ENCODE peak calls at places on chromosomes 4 and X, in six cellular contexts. E is HCT116; W is CD4-positive, alpha-beta memory T cell; P is hepatocyte; Q is OCI-LY7; C is heart right ventricle. F is an unnamed sample.

GRCh38 chr4:88320780-88321373 is 36.5 kb upstream of the PPM1K start:
- DNase-seq in Q (peak; percentile 89), P (no peak), E (no peak), W (peak; percentile 24), C (no peak), F (no peak)

GRCh38 chrX:74924449-74925209 is 623 bp downstream of the NEXMIF start:
- DNase-seq in C (peak; percentile 3), E (no peak), Q (no peak), W (peak; percentile 18), P (peak; percentile 63), F (peak; percentile 28)

GRCh38 chr4:10380695-10381094 is 76.5 kb downstream of the ZNF518B start:
- DNase-seq in Q (no peak), P (no peak), W (no peak), E (no peak), C (no peak), F (no peak)

GRCh38 chrX:30643313-30643821 is 9.9 kb upstream of the GK start:
- DNase-seq in W (no peak), P (no peak), E (no peak), Q (no peak), C (no peak), F (no peak)

GRCh38 chr4:66911898-66912297 is 633.4 kb downstream of the CENPC start:
- DNase-seq in E (no peak), W (no peak), P (no peak), Q (no peak), C (no peak), F (no peak)

GRCh38 chrX:41922694-41923171 is 621 bp downstream of the CASK start:
- DNase-seq in P (peak; percentile 57), C (peak; percentile 4), E (no peak), W (no peak), Q (peak; percentile 47), F (no peak)

GRCh38 chrX:72340572-72340971 is 34.9 kb upstream of the CITED1 start:
- DNase-seq in W (no peak), C (no peak), P (no peak), Q (no peak), E (no peak), F (no peak)

GRCh38 chr4:19214591-19214990 is 1037.1 kb upstream of the SLIT2 start:
- DNase-seq in P (peak; percentile 10), Q (no peak), E (no peak), W (no peak), C (no peak), F (no peak)

GRCh38 chr4:910366-911091 is 21.6 kb downstream of the GAK start:
- DNase-seq in P (no peak), W (no peak), Q (no peak), E (no peak), C (no peak), F (no peak)

GRCh38 chr4:65023877-65024670 is 614.8 kb upstream of the TECRL start:
- DNase-seq in C (no peak), E (no peak), W (no peak), Q (no peak), P (no peak), F (no peak)

GRCh38 chr4:41509411-41510008 is 28.4 kb upstream of the LIMCH1 start:
- DNase-seq in E (no peak), W (no peak), Q (no peak), C (peak; percentile 42), P (no peak), F (no peak)

GRCh38 chrX:347351-348117 is 28.9 kb upstream of the GTPBP6 start:
- DNase-seq in P (no peak), E (no peak), Q (no peak), C (no peak), W (no peak), F (no peak)

DNA sequence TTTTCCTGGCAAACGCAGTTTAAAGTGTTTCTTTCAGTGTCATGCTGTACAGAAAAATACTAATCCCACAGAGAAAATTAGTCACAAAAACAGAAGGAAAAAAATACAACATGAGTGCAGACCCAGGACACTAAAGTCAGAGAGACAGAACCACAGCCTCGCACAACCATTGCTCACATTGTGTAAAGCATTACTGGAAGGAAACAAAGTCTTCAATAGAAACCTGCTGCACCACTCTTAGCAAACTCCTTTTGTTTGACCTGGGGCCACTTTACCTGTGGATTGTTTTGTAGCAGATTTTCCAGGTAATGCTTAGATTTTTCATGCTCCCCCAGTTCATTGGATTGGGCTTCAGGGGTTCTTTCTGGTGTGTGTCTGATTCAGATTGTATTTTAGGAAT is 131.8 kb upstream of the TMLHE start:
- DNase-seq in C (no peak), Q (no peak), E (no peak), P (no peak), W (no peak), F (no peak)
- H3K9me3 ChIP-seq in C (no peaks in the 10 kb centered on the region), Q (no peaks in the 10 kb centered on the region), E (no peaks in the 10 kb centered on the region), P (no peaks in the 10 kb centered on the region), W (no peaks in the 10 kb centered on the region), F (peaks cover 3% of the 10 kb centered on the region)

GRCh38 chr4:169342906-169343560 is 72.3 kb upstream of the SH3RF1 start:
- DNase-seq in E (no peak), Q (no peak), C (no peak), P (no peak), W (no peak), F (no peak)
- H3K27ac ChIP-seq in E (no peak overlapping the region), Q (no peak overlapping the region), C (no peak overlapping the region), P (no peak overlapping the region), W (no peak overlapping the region), F (no peak overlapping the region)

DNA sequence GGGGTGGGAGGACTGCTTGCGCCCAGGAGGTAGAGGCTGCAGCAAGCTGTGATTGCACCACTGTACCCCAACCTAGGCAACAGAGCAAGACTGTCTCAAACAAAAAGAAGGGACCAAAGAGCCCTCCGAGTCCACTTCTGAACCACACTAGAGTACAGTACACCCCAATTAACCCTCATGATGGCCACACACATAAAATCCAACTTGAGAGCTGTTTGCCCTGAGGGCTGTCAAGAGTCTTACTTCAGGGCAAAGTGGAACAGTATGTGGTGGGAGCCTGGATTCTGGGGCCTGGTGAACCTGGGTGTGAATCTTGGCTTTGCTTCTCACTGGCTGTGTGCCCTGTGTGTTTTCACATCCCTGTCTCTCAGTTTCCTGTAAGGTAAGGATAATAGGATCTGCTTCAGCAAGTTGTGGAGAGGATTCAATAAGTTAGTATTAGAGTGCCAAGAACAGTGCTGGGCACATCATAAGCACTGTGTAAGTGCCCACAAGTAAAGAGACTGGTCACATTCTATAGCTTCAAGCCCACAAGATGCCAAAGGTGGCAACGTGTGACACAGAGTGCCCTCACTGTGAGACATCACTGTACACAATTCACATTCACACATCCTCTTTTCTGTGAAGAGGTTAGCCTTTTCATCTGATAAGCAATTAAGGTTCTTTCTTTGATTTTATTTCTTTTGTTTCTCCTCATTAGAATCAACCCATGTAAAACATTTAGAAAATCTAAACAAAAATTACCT is 52.1 kb downstream of the LEF1 start:
- DNase-seq in E (no peak), C (no peak), P (no peak), Q (peak; percentile 49), W (peak; percentile 41), F (peak; percentile 83)
- H3K4me3 ChIP-seq in E (no peak overlapping the region), C (no peak overlapping the region), P (no peak overlapping the region), Q (peak overlapping the region; percentile 27), W (no peak overlapping the region), F (peak overlapping the region; percentile 75)

DNA sequence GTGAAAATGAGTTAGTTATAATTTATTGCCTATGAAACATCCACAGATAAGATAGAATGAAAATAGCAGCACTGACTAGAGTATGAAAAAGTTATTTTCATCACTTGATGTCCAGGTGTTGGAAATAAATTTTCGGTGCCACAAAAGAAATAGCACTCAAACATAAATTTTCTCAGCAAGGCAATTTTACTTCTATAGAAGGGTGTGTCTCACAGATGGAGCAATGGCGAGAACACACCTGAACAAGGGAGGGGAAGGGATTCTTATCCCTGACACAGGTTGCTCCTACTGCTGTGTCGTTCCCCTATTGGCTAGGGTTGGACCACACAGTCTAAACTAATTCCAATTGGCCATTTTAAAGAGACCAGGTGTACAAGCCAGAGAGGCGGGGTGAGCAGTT is 13.3 kb upstream of the VAMP7 start:
- DNase-seq in P (no peak), W (no peak), C (no peak), E (no peak), Q (no peak), F (no peak)
- H3K9me3 ChIP-seq in P (no peaks in the 10 kb centered on the region), W (no peaks in the 10 kb centered on the region), C (no peaks in the 10 kb centered on the region), E (no peaks in the 10 kb centered on the region), Q (peaks cover 5% of the 10 kb centered on the region), F (peaks cover 8% of the 10 kb centered on the region)

GRCh38 chr4:138275946-138276621 is 33.9 kb upstream of the SLC7A11 start:
- DNase-seq in P (no peak), Q (no peak), C (no peak), E (no peak), W (no peak), F (no peak)
- H3K27ac ChIP-seq in P (no peak overlapping the region), Q (no peak overlapping the region), C (no peak overlapping the region), E (no peak overlapping the region), W (no peak overlapping the region), F (no peak overlapping the region)

GRCh38 chr4:152352645-152353116 is 183.2 kb downstream of the FBXW7 start:
- DNase-seq in P (peak; percentile 82), W (no peak), E (peak; percentile 81), Q (peak; percentile 8), C (peak; percentile 80), F (peak; percentile 6)

GRCh38 chr4:152351080-152351479 is 184.8 kb downstream of the FBXW7 start:
- DNase-seq in Q (no peak), E (no peak), W (no peak), C (no peak), P (no peak), F (no peak)

GRCh38 chr4:152356428-152357034 is 179.4 kb downstream of the FBXW7 start:
- DNase-seq in W (no peak), E (no peak), C (no peak), Q (no peak), P (no peak), F (no peak)

GRCh38 chr4:152348670-152349069 is 187.2 kb downstream of the FBXW7 start:
- DNase-seq in Q (no peak), P (no peak), E (no peak), W (peak; percentile 22), C (no peak), F (no peak)

GRCh38 chr4:152352215-152352614 is 183.7 kb downstream of the FBXW7 start:
- DNase-seq in Q (no peak), C (no peak), W (no peak), E (no peak), P (no peak), F (no peak)
- H3K4me3 ChIP-seq in Q (no peak overlapping the region), C (peak overlapping the region; percentile 56), W (no peak overlapping the region), E (peak overlapping the region; percentile 53), P (peak overlapping the region; percentile 32), F (no peak overlapping the region)

GRCh38 chrX:155873203-155873602 is 7.9 kb upstream of the VAMP7 start:
- DNase-seq in W (no peak), C (no peak), Q (no peak), E (no peak), P (no peak), F (no peak)

GRCh38 chrX:155880586-155881157 is 473 bp upstream of the VAMP7 start:
- DNase-seq in P (peak; percentile 7), W (no peak), Q (no peak), E (no peak), C (no peak), F (no peak)

GRCh38 chrX:155874571-155875244 is 6.4 kb upstream of the VAMP7 start:
- DNase-seq in Q (no peak), C (peak; percentile 7), W (no peak), P (no peak), E (no peak), F (no peak)

GRCh38 chrX:155876704-155877103 is 4.4 kb upstream of the VAMP7 start:
- DNase-seq in W (no peak), E (no peak), P (no peak), C (no peak), Q (peak; percentile 6), F (no peak)

GRCh38 chrX:155877288-155877687 is 3.9 kb upstream of the VAMP7 start:
- DNase-seq in E (no peak), Q (peak; percentile 12), P (no peak), C (no peak), W (no peak), F (no peak)
- H3K9me3 ChIP-seq in E (no peaks in the 10 kb centered on the region), Q (no peaks in the 10 kb centered on the region), P (no peaks in the 10 kb centered on the region), C (no peaks in the 10 kb centered on the region), W (no peaks in the 10 kb centered on the region), F (no peaks in the 10 kb centered on the region)

F was measured in CD4-positive, CD25-positive, alpha-beta regulatory T cell.